ENCODE peak calls at places on chromosomes 13 and 19, in ten cellular contexts. H is foreskin keratinocyte; X is stimulated activated naive CD8-positive, alpha-beta T cell treated with anti-CD3 and anti-CD28 coated beads, Interleukin-15, Interleukin-2, amounts not matched to agents 100 U/mL and 50 U/mL, for 24 hours; G is epithelial cell of esophagus; D is hippocampal formation; O is activated CD8-positive, alpha-beta memory T cell treated with anti-CD3 and anti-CD28 coated beads, Interleukin-2, amount 50 U/mL, for 4 hours; F is bronchial epithelial cell; V is brain pericyte; S is hepatic stellate cell; A is A549. U is an unnamed sample.

GRCh38 chr19:29664753-29665214 is 477 bp upstream of the PLEKHF1 start:
- DNase-seq in H (peak), X (no peak), G (no peak), D (no peak), O (no peak), F (no peak), V (no peak), S (no peak), A (no peak), U (no peak)

GRCh38 chr19:2136796-2137195 is 14.6 kb downstream of the AP3D1 start:
- DNase-seq in H (no peak), X (no peak), G (no peak), D (no peak), O (no peak), F (no peak), V (no peak), S (no peak), A (no peak), U (no peak)

GRCh38 chr13:22948421-22948820 is 232.4 kb upstream of the SGCG start:
- DNase-seq in H (no peak), X (no peak), G (no peak), D (no peak), O (no peak), F (no peak), V (no peak), S (no peak), A (no peak), U (no peak)

GRCh38 chr19:48646192-48646911 is 365 bp upstream of the CA11 start:
- DNase-seq in H (peak), X (peak), G (peak), D (peak), O (peak), F (peak), V (peak), S (peak), A (peak), U (peak)

GRCh38 chr13:108993346-108993745 is 363.9 kb downstream of the MYO16 start:
- DNase-seq in H (peak), X (no peak), G (peak), D (no peak), O (no peak), F (peak), V (no peak), S (no peak), A (no peak), U (no peak)

GRCh38 chr13:65488606-65489005 is 1741.5 kb downstream of the PCDH9 start:
- DNase-seq in H (no peak), X (no peak), G (no peak), D (no peak), O (no peak), F (no peak), V (no peak), S (no peak), A (no peak), U (no peak)

GRCh38 chr19:56105090-56105701 is 15.9 kb downstream of the ZNF787 start:
- DNase-seq in H (peak), X (peak), G (peak), D (peak), O (peak), F (peak), V (no peak), S (peak), A (peak), U (peak)

GRCh38 chr19:31648347-31648746 is 299.1 kb upstream of the TSHZ3 start:
- DNase-seq in H (peak), X (no peak), G (no peak), D (no peak), O (no peak), F (peak), V (no peak), S (no peak), A (no peak), U (no peak)

GRCh38 chr13:49247722-49248432 is at the start of gene CDADC1:
- DNase-seq in H (peak), X (peak), G (peak), D (peak), O (peak), F (peak), V (peak), S (peak), A (peak), U (peak)

GRCh38 chr19:53991224-53992113 is at the start of gene CACNG6:
- DNase-seq in H (no peak), X (no peak), G (no peak), D (no peak), O (no peak), F (no peak), V (no peak), S (peak), A (peak), U (no peak)

GRCh38 chr19:38964738-38965137 is 10.8 kb downstream of the FBXO17 start:
- DNase-seq in H (no peak), X (no peak), G (no peak), D (no peak), O (no peak), F (no peak), V (no peak), S (no peak), A (no peak), U (no peak)

GRCh38 chr19:43726736-43727592 is 11.1 kb downstream of the IRGC start:
- DNase-seq in H (no peak), X (no peak), G (no peak), D (no peak), O (no peak), F (no peak), V (no peak), S (no peak), A (no peak), U (no peak)

GRCh38 chr19:43495082-43495481 is 9.5 kb downstream of the PHLDB3 start:
- DNase-seq in H (no peak), X (no peak), G (no peak), D (no peak), O (no peak), F (no peak), V (no peak), S (no peak), A (no peak), U (no peak)

GRCh38 chr13:37010424-37010823 is 9.8 kb downstream of the EXOSC8 start:
- DNase-seq in H (no peak), X (no peak), G (no peak), D (no peak), O (no peak), F (no peak), V (no peak), S (no peak), A (no peak), U (no peak)

GRCh38 chr19:27742041-27742440 is 1470.9 kb downstream of the UQCRFS1 start:
- DNase-seq in H (no peak), X (no peak), G (no peak), D (no peak), O (no peak), F (no peak), V (no peak), S (no peak), A (no peak), U (no peak)

GRCh38 chr19:43467730-43468129 is 2.3 kb upstream of the LYPD3 start:
- DNase-seq in H (peak), X (no peak), G (peak), D (no peak), O (no peak), F (peak), V (no peak), S (no peak), A (no peak), U (no peak)

GRCh38 chr19:58227964-58228583 is 640 bp upstream of the ZNF544 start:
- DNase-seq in H (no peak), X (peak), G (no peak), D (peak), O (no peak), F (peak), V (no peak), S (no peak), A (no peak), U (no peak)

GRCh38 chr19:44113784-44114390 is 688 bp downstream of the ZNF225 start:
- DNase-seq in H (no peak), X (peak), G (no peak), D (no peak), O (no peak), F (peak), V (no peak), S (peak), A (no peak), U (no peak)

GRCh38 chr13:77779461-77780272 is 82.2 kb downstream of the SLAIN1 start:
- DNase-seq in H (peak), X (peak), G (peak), D (peak), O (no peak), F (peak), V (peak), S (peak), A (peak), U (no peak)

GRCh38 chr19:31148671-31149070 is 200.6 kb downstream of the TSHZ3 start:
- DNase-seq in H (no peak), X (no peak), G (no peak), D (no peak), O (no peak), F (no peak), V (no peak), S (no peak), A (no peak), U (no peak)

GRCh38 chr19:48696353-48697010 is 711 bp downstream of the FUT2 start:
- DNase-seq in H (peak), X (no peak), G (peak), D (no peak), O (no peak), F (no peak), V (no peak), S (no peak), A (no peak), U (no peak)

GRCh38 chr19:4966591-4966990 is 2.3 kb upstream of the KDM4B start:
- DNase-seq in H (no peak), X (no peak), G (no peak), D (no peak), O (no peak), F (no peak), V (no peak), S (no peak), A (no peak), U (no peak)

GRCh38 chr13:47017476-47017875 is 120.6 kb upstream of the HTR2A start:
- DNase-seq in H (no peak), X (no peak), G (peak), D (no peak), O (no peak), F (no peak), V (no peak), S (no peak), A (no peak), U (no peak)

GRCh38 chr19:4208385-4209094 is 20.8 kb upstream of the EBI3 start:
- DNase-seq in H (peak), X (no peak), G (peak), D (no peak), O (no peak), F (peak), V (no peak), S (peak), A (peak), U (no peak)

GRCh38 chr13:40377783-40378182 is 288.7 kb downstream of the FOXO1 start:
- DNase-seq in H (no peak), X (peak), G (no peak), D (no peak), O (peak), F (no peak), V (peak), S (no peak), A (no peak), U (no peak)

GRCh38 chr13:46866150-46866549 is 30.7 kb downstream of the HTR2A start:
- DNase-seq in H (peak), X (no peak), G (peak), D (no peak), O (no peak), F (peak), V (no peak), S (no peak), A (peak), U (no peak)

GRCh38 chr13:40207110-40207478 is 459.3 kb downstream of the FOXO1 start:
- DNase-seq in H (no peak), X (no peak), G (no peak), D (no peak), O (no peak), F (peak), V (no peak), S (no peak), A (no peak), U (no peak)

GRCh38 chr13:107322228-107322627 is 754.3 kb upstream of the ARGLU1 start:
- DNase-seq in H (peak), X (no peak), G (peak), D (no peak), O (no peak), F (peak), V (no peak), S (no peak), A (no peak), U (no peak)

GRCh38 chr13:20405691-20406090 is 120.0 kb downstream of the CRYL1 start:
- DNase-seq in H (peak), X (no peak), G (peak), D (no peak), O (no peak), F (peak), V (no peak), S (no peak), A (no peak), U (no peak)

GRCh38 chr13:44013666-44014291 is 134.1 kb downstream of the LACC1 start:
- DNase-seq in H (peak), X (no peak), G (peak), D (peak), O (no peak), F (peak), V (peak), S (peak), A (no peak), U (no peak)

GRCh38 chr19:7904074-7905020 is 670 bp downstream of the MAP2K7 start:
- DNase-seq in H (no peak), X (peak), G (no peak), D (no peak), O (peak), F (no peak), V (no peak), S (peak), A (no peak), U (peak)

GRCh38 chr19:52590728-52591127 is 20.6 kb downstream of the ZNF701 start:
- DNase-seq in H (no peak), X (no peak), G (no peak), D (no peak), O (no peak), F (no peak), V (no peak), S (no peak), A (no peak), U (no peak)

GRCh38 chr13:40170982-40171381 is 495.5 kb downstream of the FOXO1 start:
- DNase-seq in H (peak), X (peak), G (peak), D (no peak), O (peak), F (peak), V (no peak), S (no peak), A (no peak), U (no peak)

GRCh38 chr19:41887711-41888382 is 4.9 kb downstream of the ARHGEF1 start:
- DNase-seq in H (peak), X (peak), G (peak), D (no peak), O (peak), F (peak), V (no peak), S (no peak), A (no peak), U (peak)

GRCh38 chr13:83980322-83980721 is 98.0 kb upstream of the SLITRK1 start:
- DNase-seq in H (no peak), X (no peak), G (no peak), D (no peak), O (no peak), F (no peak), V (no peak), S (no peak), A (no peak), U (no peak)

GRCh38 chr13:109868583-109869311 is 82.4 kb upstream of the IRS2 start:
- DNase-seq in H (no peak), X (no peak), G (peak), D (no peak), O (no peak), F (peak), V (no peak), S (peak), A (peak), U (no peak)